ENCODE peak calls at places on chromosomes 11 and 22, in nine cellular contexts. J is ovary, N is heart left ventricle, Q is GM20000, G is endothelial cell, Y is thoracic aorta, E is right lobe of liver, R is uterus, O is lower lobe of right lung. X is an unnamed sample.

GRCh38 chr22:36081023-36081431 is 52.4 kb upstream of the RBFOX2 start:
- DNase-seq in J (no peak), N (no peak), Q (no peak), G (no peak), Y (no peak), E (no peak), R (no peak), O (no peak), X (no peak)

GRCh38 chr11:114609429-114609828 is 13.8 kb upstream of the NXPE4 start:
- DNase-seq in J (no peak), N (no peak), Q (no peak), G (no peak), Y (no peak), E (no peak), R (no peak), O (no peak), X (no peak)

GRCh38 chr11:74634537-74634936 is 42.2 kb downstream of the POLD3 start:
- DNase-seq in J (no peak), N (no peak), Q (no peak), G (no peak), Y (no peak), E (no peak), R (peak; percentile 52), O (no peak), X (no peak)

GRCh38 chr11:45777127-45777969 is 27.6 kb upstream of the SLC35C1 start:
- DNase-seq in J (no peak), N (no peak), Q (no peak), G (no peak), Y (no peak), E (peak; percentile 46), R (no peak), O (no peak), X (no peak)

GRCh38 chr22:19723990-19724827 is 870 bp downstream of the GP1BB start:
- DNase-seq in J (no peak), N (no peak), Q (peak; percentile 61), G (peak; percentile 83), Y (no peak), E (no peak), R (no peak), O (no peak), X (no peak)

GRCh38 chr22:16963189-16963945 is 44.7 kb downstream of the GAB4 start:
- DNase-seq in J (no peak), N (no peak), Q (peak; percentile 3), G (no peak), Y (no peak), E (no peak), R (no peak), O (no peak), X (no peak)

GRCh38 chr11:35063453-35063852 is 75.5 kb upstream of the CD44 start:
- DNase-seq in J (no peak), N (no peak), Q (no peak), G (no peak), Y (no peak), E (no peak), R (no peak), O (no peak), X (no peak)

GRCh38 chr11:14202263-14203173 is 156.5 kb downstream of the RRAS2 start:
- DNase-seq in J (no peak), N (no peak), Q (peak; percentile 14), G (no peak), Y (no peak), E (peak; percentile 45), R (no peak), O (no peak), X (no peak)

GRCh38 chr11:113874096-113874919 is 1.1 kb downstream of the USP28 start:
- DNase-seq in J (no peak), N (no peak), Q (no peak), G (no peak), Y (no peak), E (no peak), R (no peak), O (no peak), X (no peak)

GRCh38 chr11:95232666-95233065 is 1.7 kb upstream of the SESN3 start:
- DNase-seq in J (no peak), N (no peak), Q (no peak), G (no peak), Y (no peak), E (no peak), R (no peak), O (no peak), X (no peak)

GRCh38 chr22:17172172-17172833 is 13.2 kb upstream of the HDHD5 start:
- DNase-seq in J (no peak), N (peak; percentile 54), Q (no peak), G (peak; percentile 17), Y (no peak), E (peak; percentile 88), R (peak; percentile 31), O (peak; percentile 48), X (no peak)

GRCh38 chr11:94809251-94809650 is 41.1 kb downstream of the AMOTL1 start:
- DNase-seq in J (no peak), N (no peak), Q (no peak), G (no peak), Y (no peak), E (no peak), R (no peak), O (no peak), X (no peak)

GRCh38 chr11:101336155-101336554 is 206.5 kb upstream of the PGR start:
- DNase-seq in J (no peak), N (no peak), Q (no peak), G (no peak), Y (no peak), E (no peak), R (no peak), O (no peak), X (no peak)

GRCh38 chr11:75380716-75381420 is 18.4 kb upstream of the RPS3 start:
- DNase-seq in J (no peak), N (no peak), Q (no peak), G (no peak), Y (no peak), E (no peak), R (no peak), O (peak; percentile 56), X (peak; percentile 62)

GRCh38 chr11:2729841-2730240 is 30.0 kb upstream of the KCNQ1OT1 start:
- DNase-seq in J (no peak), N (no peak), Q (no peak), G (no peak), Y (no peak), E (no peak), R (no peak), O (no peak), X (no peak)

GRCh38 chr22:24434472-24435322 is 7.3 kb downstream of the ADORA2A start:
- DNase-seq in J (no peak), N (peak; percentile 76), Q (peak; percentile 88), G (no peak), Y (no peak), E (no peak), R (no peak), O (no peak), X (peak; percentile 91)

GRCh38 chr22:19062139-19062789 is 59.9 kb downstream of the DGCR2 start:
- DNase-seq in J (no peak), N (no peak), Q (no peak), G (no peak), Y (no peak), E (no peak), R (no peak), O (peak; percentile 15), X (no peak)

GRCh38 chr22:42360348-42360747 is 71.9 kb downstream of the NFAM1 start:
- DNase-seq in J (no peak), N (no peak), Q (no peak), G (no peak), Y (no peak), E (peak; percentile 83), R (no peak), O (no peak), X (no peak)

GRCh38 chr11:97703815-97704214 is 1314.0 kb downstream of the JRKL start:
- DNase-seq in J (no peak), N (no peak), Q (no peak), G (no peak), Y (no peak), E (no peak), R (no peak), O (no peak), X (no peak)

DNA sequence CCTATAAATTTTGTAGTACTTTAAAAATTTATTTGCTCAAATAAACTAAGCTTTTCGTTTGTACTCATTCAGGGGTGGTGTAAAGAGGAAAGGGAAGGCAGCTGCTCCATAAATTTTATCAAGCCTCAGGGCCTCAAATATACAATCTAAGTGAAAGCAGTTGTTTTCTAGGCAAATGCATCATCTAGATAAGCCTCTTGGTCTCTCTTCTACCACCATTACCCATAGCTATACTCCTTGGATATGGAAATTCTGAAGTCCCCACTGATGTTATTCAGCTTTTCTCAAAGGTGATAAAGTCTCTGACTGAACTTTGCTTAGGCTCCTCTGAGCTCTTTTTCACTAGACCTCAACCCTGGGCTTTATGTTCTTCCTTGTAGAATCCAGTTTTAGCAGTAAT is 1313.1 kb downstream of the JRKL start:
- DNase-seq in J (no peak), N (no peak), Q (no peak), G (no peak), Y (no peak), E (no peak), R (no peak), O (no peak), X (no peak)
- TF ChIP-seq CTCF in J (no peak), N (no peak), Q (no peak), G (no peak), Y (no peak), E (no peak), R (no peak), O (no peak), X (no peak)

GRCh38 chr11:119706887-119707286 is 22.1 kb downstream of the NECTIN1 start:
- DNase-seq in J (no peak), N (no peak), Q (no peak), G (peak; percentile 34), Y (no peak), E (no peak), R (no peak), O (no peak), X (no peak)
- TF ChIP-seq CTCF in J (no peak), N (no peak), Q (no peak), G (no peak), Y (no peak), E (no peak), R (no peak), O (peak; percentile 5), X (peak; percentile 20)

DNA sequence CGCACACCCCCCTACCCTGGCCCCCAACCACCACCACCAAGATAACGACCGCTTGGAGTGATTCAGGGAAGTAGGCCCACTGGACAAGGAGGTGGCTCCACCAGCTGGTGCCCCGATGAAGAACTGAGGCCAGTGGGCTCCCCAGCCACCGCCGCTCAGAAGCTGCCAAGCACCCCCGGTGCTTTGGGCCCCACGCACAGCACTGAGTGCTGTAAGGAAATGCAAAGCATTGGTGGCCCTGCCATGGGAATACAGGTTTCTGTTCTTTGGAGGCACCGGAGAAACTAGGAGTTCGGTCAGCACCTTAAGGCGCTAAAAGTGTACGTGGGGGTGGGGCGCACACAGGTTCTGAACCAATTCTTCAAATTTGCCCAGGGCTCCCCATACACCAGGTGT is 664 bp upstream of the PRSS23 start:
- DNase-seq in J (peak; percentile 29), N (no peak), Q (no peak), G (peak; percentile 15), Y (no peak), E (no peak), R (no peak), O (no peak), X (no peak)
- TF ChIP-seq CTCF in J (no peak), N (no peak), Q (no peak), G (no peak), Y (no peak), E (no peak), R (no peak), O (no peak), X (no peak)

DNA sequence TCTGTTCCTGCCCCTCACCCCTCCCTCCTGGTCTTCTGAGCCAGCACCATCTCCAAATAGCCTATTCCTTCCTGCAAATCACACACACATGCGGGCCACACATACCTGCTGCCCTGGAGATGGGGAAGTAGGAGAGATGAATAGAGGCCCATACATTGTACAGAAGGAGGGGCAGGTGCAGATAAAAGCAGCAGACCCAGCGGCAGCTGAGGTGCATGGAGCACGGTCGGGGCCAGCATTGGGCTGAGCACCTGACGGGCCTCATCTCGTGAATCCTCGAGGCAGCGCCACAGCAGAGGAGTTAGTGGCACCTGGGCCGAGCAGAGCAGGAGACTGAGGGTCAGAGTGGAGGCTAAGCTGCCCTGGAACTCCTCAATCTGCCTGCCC is 941.8 kb downstream of the BRD1 start:
- DNase-seq in J (peak; percentile 4), N (no peak), Q (no peak), G (no peak), Y (no peak), E (no peak), R (no peak), O (peak; percentile 24), X (no peak)
- TF ChIP-seq CTCF in J (no peak), N (no peak), Q (no peak), G (no peak), Y (no peak), E (no peak), R (no peak), O (no peak), X (no peak)